ENCODE peak calls at places on chromosomes 2 and 18, in five cellular contexts. T is GM23338, R is sigmoid colon, J is HCT116, X is stomach. V is an unnamed sample.

GRCh38 chr2:238117199-238118154 is 17.3 kb downstream of the ESPNL start:
- DNase-seq in R (no peak), X (no peak), J (no peak), T (no peak), V (no peak)

GRCh38 chr2:23499419-23499818 is 114.4 kb downstream of the KLHL29 start:
- DNase-seq in T (no peak), X (no peak), J (no peak), R (no peak), V (no peak)

GRCh38 chr2:101881131-101881530 is 110.6 kb upstream of the IL1R2 start:
- DNase-seq in T (no peak), J (no peak), X (no peak), R (no peak), V (no peak)

GRCh38 chr2:235433860-235434259 is 60.0 kb upstream of the AGAP1 start:
- DNase-seq in X (peak), J (no peak), R (no peak), T (no peak), V (no peak)

GRCh38 chr18:6052449-6052913 is 157.2 kb upstream of the TMEM200C start:
- DNase-seq in R (no peak), J (no peak), X (no peak), T (no peak), V (no peak)

GRCh38 chr18:74589021-74589420 is 8.6 kb upstream of the ZNF407 start:
- DNase-seq in X (no peak), T (no peak), J (no peak), R (no peak), V (no peak)

GRCh38 chr2:218733615-218734021 is 23.0 kb downstream of the TTLL4 start:
- DNase-seq in T (no peak), J (no peak), X (peak), R (peak), V (no peak)

GRCh38 chr18:25237571-25238267 is 114.2 kb downstream of the ZNF521 start:
- DNase-seq in T (no peak), R (no peak), J (no peak), X (no peak), V (no peak)

GRCh38 chr2:112636605-112637288 is 9.0 kb upstream of the SLC20A1 start:
- DNase-seq in J (no peak), R (no peak), X (no peak), T (no peak), V (peak)

GRCh38 chr2:144950874-144951560 is 431.1 kb upstream of the ZEB2 start:
- DNase-seq in R (no peak), T (no peak), J (peak), X (no peak), V (no peak)

GRCh38 chr2:183035298-183035953 is 2.8 kb downstream of the NCKAP1 start:
- DNase-seq in T (no peak), X (no peak), J (no peak), R (no peak), V (no peak)

GRCh38 chr18:36309436-36310391 is 12.2 kb downstream of the FHOD3 start:
- DNase-seq in J (peak), X (no peak), T (no peak), R (no peak), V (no peak)

DNA sequence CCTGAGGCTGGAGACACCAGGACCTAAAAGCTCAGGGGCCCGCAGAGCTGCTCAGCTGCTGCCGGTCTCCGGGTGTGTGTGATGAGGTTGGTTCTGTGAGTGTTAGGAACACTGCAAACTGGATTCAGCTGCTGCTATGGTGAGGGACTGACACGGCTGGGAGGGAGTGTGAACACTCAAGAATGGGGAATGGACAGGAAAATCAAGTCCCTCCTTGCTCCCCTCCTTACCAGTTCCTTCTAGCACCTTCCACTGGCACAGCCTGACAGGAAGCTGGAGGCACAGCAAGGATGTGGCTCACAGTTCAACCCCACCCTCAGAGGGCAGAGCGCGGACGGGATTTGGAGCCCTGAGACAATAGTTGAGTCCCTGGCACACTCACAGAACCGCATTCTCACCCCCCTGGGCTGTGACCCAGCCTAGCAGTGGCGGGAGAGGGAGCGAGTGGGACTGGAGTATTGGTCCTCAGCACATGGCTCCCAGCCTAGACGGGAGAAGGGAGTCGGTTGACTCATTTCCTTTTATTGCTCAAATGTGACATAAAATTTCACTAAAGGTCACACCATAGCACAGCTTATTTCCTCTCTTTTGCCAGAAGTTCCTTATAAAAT is 42.5 kb downstream of the LRRC30 start:
- DNase-seq in X (peak), J (no peak), T (no peak), R (peak), V (peak)
- TF ChIP-seq POLR2AphosphoS5 in X (no peak), J (no peak), T (no peak), R (no peak), V (peak)

GRCh38 chr2:66582364-66582974 is 147.5 kb downstream of the MEIS1 start:
- DNase-seq in X (no peak), R (peak), T (peak), J (no peak), V (no peak)
- H3K4me3 ChIP-seq in X (peak), R (peak), T (peak), J (no peak), V (peak)

GRCh38 chr2:154837035-154837434 is 138.5 kb downstream of the KCNJ3 start:
- DNase-seq in R (no peak), X (no peak), T (no peak), J (no peak), V (no peak)

GRCh38 chr2:154827286-154827685 is 128.8 kb downstream of the KCNJ3 start:
- DNase-seq in R (no peak), J (no peak), X (no peak), T (no peak), V (no peak)

GRCh38 chr2:154836622-154837021 is 138.1 kb downstream of the KCNJ3 start:
- DNase-seq in X (no peak), J (no peak), T (no peak), R (no peak), V (no peak)

GRCh38 chr2:154826827-154827226 is 128.3 kb downstream of the KCNJ3 start:
- DNase-seq in J (no peak), X (no peak), R (no peak), T (no peak), V (no peak)

DNA sequence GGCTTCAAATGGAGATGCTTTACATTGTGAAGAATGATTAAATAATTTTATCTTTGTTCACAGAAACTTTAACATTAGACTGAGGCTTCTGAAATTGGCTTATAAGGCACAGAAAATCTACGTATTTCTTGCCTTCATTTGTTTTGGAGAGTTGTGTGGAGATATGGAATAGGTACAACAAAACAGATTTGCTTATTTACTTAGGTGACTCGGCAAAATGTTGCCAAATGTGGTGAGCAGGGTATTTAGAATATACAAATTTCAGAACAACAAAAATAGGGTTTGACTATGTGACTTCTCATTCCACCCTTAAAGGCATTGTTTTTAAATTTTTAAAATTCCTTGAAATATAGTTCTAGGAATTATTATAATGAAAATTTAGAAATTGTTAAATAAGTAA is 134.2 kb downstream of the KCNJ3 start:
- DNase-seq in X (no peak), R (no peak), T (no peak), J (no peak), V (no peak)
- H3K27ac ChIP-seq in X (no peak), R (no peak), T (no peak), J (no peak), V (no peak)

DNA sequence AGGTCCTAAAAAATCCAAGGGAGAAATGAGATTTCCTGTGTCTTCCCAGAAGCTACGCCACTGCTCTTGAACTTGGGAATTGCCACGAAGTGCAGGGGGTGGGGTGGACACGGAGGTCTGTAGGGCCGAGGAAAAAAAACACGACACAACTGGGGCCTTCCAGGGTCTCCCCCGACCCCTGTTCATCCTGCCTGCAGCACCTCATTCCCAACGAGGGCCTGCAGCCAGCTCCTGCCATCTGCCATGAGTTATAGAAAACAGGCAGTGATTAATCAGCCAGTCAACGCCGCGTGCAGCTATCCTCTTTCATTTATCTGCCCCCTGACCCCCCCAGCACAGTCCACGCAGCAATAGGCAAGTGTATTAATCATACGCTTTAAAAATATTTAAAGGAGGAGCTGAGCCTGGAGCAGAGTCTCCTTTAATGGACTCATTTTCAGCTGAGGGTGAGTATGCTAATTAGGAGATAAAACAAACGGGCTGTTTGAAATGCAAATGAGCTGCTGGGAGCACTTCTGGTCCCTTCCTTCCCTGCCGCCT is 209.9 kb downstream of the TFCP2L1 start:
- DNase-seq in R (peak), X (peak), T (peak), J (peak), V (no peak)
- TF ChIP-seq POLR2AphosphoS5 in R (peak), X (peak), T (peak), J (peak), V (no peak)

DNA sequence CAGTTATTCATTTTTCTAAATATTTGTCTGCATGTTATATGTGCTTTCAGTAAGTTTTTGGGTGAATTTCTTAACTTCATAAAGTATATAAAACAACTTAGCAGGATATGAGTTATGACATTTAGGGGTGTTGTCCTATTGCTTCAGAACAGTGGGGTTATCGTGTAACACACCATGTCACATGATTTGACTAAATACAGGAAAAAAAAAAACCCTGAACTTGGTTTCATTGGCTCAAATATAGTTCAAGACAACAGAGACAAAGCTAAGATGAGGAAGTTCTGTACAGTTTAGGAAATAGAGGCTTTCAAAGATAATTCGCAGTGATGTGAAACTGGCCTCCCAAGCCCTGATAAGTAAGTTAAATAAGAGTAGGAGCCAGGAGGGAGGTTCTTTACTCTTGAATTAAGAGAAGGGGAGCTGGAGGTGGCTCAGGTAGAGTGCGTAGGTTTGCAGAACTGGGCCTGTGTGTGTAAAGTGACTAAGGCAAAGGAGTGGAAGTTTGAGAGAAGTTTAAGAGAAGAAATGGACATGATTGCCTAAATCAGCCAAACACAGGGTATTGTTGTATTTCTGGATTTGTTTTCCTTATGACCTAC is 53.9 kb downstream of the LIMS1 start:
- DNase-seq in R (no peak), X (peak), T (no peak), J (no peak), V (no peak)
- H3K4me3 ChIP-seq in R (peak), X (no peak), T (no peak), J (no peak), V (peak)

V was measured in suprapubic skin.